ENCODE peak calls at places on chromosomes 7 and 10, in seven cellular contexts. M is NCI-H1436, J is lower lobe of right lung, B is GM12878, G is PC-9, S is HEK293T, N is T follicular helper cell. C is an unnamed sample.
A peak's percentile ranks its signal among the peaks of the same experiment; 100 is the strongest.

GRCh38 chr10:97195654-97196212 is 10.0 kb upstream of the SLIT1 start:
- DNase-seq in M (no peak), J (no peak), B (no peak), G (no peak), S (no peak), N (no peak), C (no peak)

GRCh38 chr10:96502561-96503267 is 11.0 kb downstream of the TLL2 start:
- DNase-seq in M (peak; percentile 91), J (no peak), B (no peak), G (no peak), S (no peak), N (no peak), C (no peak)

GRCh38 chr10:117462424-117462792 is 80.1 kb upstream of the EMX2 start:
- DNase-seq in M (no peak), J (no peak), B (no peak), G (no peak), S (no peak), N (no peak), C (no peak)

GRCh38 chr7:155669717-155670505 is 25.4 kb downstream of the RBM33 start:
- DNase-seq in M (no peak), J (peak; percentile 84), B (no peak), G (no peak), S (no peak), N (no peak), C (peak; percentile 92)

GRCh38 chr7:43905954-43906326 is 456 bp downstream of the URGCP start:
- DNase-seq in M (no peak), J (peak; percentile 50), B (no peak), G (peak; percentile 27), S (peak; percentile 56), N (no peak), C (peak; percentile 12)

GRCh38 chr7:139702811-139703467 is 74.9 kb downstream of the HIPK2 start:
- DNase-seq in M (no peak), J (no peak), B (no peak), G (no peak), S (no peak), N (no peak), C (peak; percentile 29)

GRCh38 chr7:2309889-2310331 is 4.3 kb downstream of the SNX8 start:
- DNase-seq in M (no peak), J (no peak), B (no peak), G (peak; percentile 84), S (no peak), N (no peak), C (peak; percentile 68)

GRCh38 chr7:9937944-9938631 is 1035.6 kb upstream of the PHF14 start:
- DNase-seq in M (no peak), J (no peak), B (no peak), G (no peak), S (no peak), N (no peak), C (peak; percentile 32)

GRCh38 chr7:77687100-77687746 is 9.0 kb upstream of the RSBN1L start:
- DNase-seq in M (no peak), J (no peak), B (no peak), G (no peak), S (no peak), N (no peak), C (no peak)

GRCh38 chr10:69048103-69048502 is 39.8 kb upstream of the SRGN start:
- DNase-seq in M (no peak), J (peak; percentile 78), B (no peak), G (no peak), S (no peak), N (no peak), C (no peak)

GRCh38 chr10:30459283-30459682 is 25.3 kb downstream of the MAP3K8 start:
- DNase-seq in M (no peak), J (peak; percentile 63), B (no peak), G (no peak), S (no peak), N (no peak), C (no peak)

C was measured in foreskin melanocyte.